ENCODE peak calls at places on chromosome 3, in four cellular contexts. Y is posterior vena cava, O is stomach, K is epithelial cell of prostate. I is an unnamed sample.

GRCh38 chr3:178245385-178245778 is 290.9 kb upstream of the KCNMB2 start:
- DNase-seq in Y (no peak), O (no peak), K (no peak), I (no peak)

GRCh38 chr3:76523337-76523736 is 516.6 kb upstream of the ROBO2 start:
- DNase-seq in Y (no peak), O (no peak), K (no peak), I (no peak)

GRCh38 chr3:50675179-50676030 is 678 bp downstream of the DOCK3 start:
- DNase-seq in Y (no peak), O (no peak), K (no peak), I (no peak)

GRCh38 chr3:113054552-113054951 is 63.8 kb downstream of the GTPBP8 start:
- DNase-seq in Y (no peak), O (no peak), K (peak), I (no peak)

GRCh38 chr3:149547954-149548728 is 73.6 kb downstream of the TM4SF4 start:
- DNase-seq in Y (no peak), O (peak), K (no peak), I (no peak)

GRCh38 chr3:106473576-106474506 is 605.0 kb upstream of the CBLB start:
- DNase-seq in Y (no peak), O (no peak), K (no peak), I (no peak)

GRCh38 chr3:171991166-171991565 is 48.2 kb upstream of the FNDC3B start:
- DNase-seq in Y (no peak), O (no peak), K (no peak), I (no peak)

GRCh38 chr3:107796786-107797185 is 274.0 kb downstream of the BBX start:
- DNase-seq in Y (no peak), O (no peak), K (peak), I (no peak)

GRCh38 chr3:134463676-134464611 is 21.8 kb downstream of the ANAPC13 start:
- DNase-seq in Y (peak), O (no peak), K (no peak), I (no peak)

GRCh38 chr3:170614214-170614966 is 28.5 kb upstream of the SLC7A14 start:
- DNase-seq in Y (no peak), O (no peak), K (peak), I (no peak)

GRCh38 chr3:60841355-60841754 is 409.9 kb downstream of the FHIT start:
- DNase-seq in Y (no peak), O (no peak), K (no peak), I (no peak)

GRCh38 chr3:135491478-135491877 is 474.1 kb upstream of the PPP2R3A start:
- DNase-seq in Y (no peak), O (no peak), K (no peak), I (no peak)

GRCh38 chr3:39222462-39222861 is 30.1 kb upstream of the XIRP1 start:
- DNase-seq in Y (no peak), O (no peak), K (no peak), I (no peak)

GRCh38 chr3:22893631-22894377 is 309.3 kb upstream of the UBE2E2 start:
- DNase-seq in Y (no peak), O (no peak), K (no peak), I (no peak)

GRCh38 chr3:72058493-72059081 is 273.6 kb upstream of the PROK2 start:
- DNase-seq in Y (no peak), O (no peak), K (no peak), I (no peak)

GRCh38 chr3:100693225-100693624 is 16.1 kb upstream of the TFG start:
- DNase-seq in Y (no peak), O (no peak), K (no peak), I (no peak)

GRCh38 chr3:120471643-120472042 is 20.9 kb upstream of the FSTL1 start:
- DNase-seq in Y (no peak), O (no peak), K (no peak), I (no peak)

GRCh38 chr3:159988617-159989251 is at the start of gene IL12A:
- DNase-seq in Y (peak), O (peak), K (no peak), I (no peak)

GRCh38 chr3:14536837-14537589 is 3.1 kb downstream of the GRIP2 start:
- DNase-seq in Y (no peak), O (no peak), K (no peak), I (no peak)

GRCh38 chr3:128285925-128286275 is 132.6 kb downstream of the EEFSEC start:
- DNase-seq in Y (no peak), O (no peak), K (no peak), I (peak)

GRCh38 chr3:178479860-178480259 is 56.4 kb upstream of the KCNMB2 start:
- DNase-seq in Y (no peak), O (no peak), K (no peak), I (no peak)

GRCh38 chr3:134334901-134335280 is 39.4 kb downstream of the AMOTL2 start:
- DNase-seq in Y (peak), O (no peak), K (no peak), I (no peak)

GRCh38 chr3:134640872-134641470 is 9.9 kb downstream of the KY start:
- DNase-seq in Y (no peak), O (peak), K (no peak), I (no peak)

I was measured in vagina.